ENCODE peak calls at places on chromosome 20, in six cellular contexts. G is upper lobe of right lung, X is foreskin keratinocyte, F is neural progenitor cell, W is fibroblast of lung, B is psoas muscle. N is an unnamed sample.

GRCh38 chr20:50678213-50678898 is 13.0 kb downstream of the RIPOR3 start:
- DNase-seq in G (no peak), X (no peak), F (no peak), W (peak), B (no peak), N (peak)

GRCh38 chr20:58361549-58361948 is 27.5 kb upstream of the VAPB start:
- DNase-seq in G (no peak), X (no peak), F (no peak), W (peak), B (no peak), N (no peak)

GRCh38 chr20:12433724-12434123 is 516.0 kb downstream of the BTBD3 start:
- DNase-seq in G (no peak), X (no peak), F (no peak), W (no peak), B (no peak), N (no peak)

GRCh38 chr20:17902531-17903083 is 66.0 kb downstream of the SNX5 start:
- DNase-seq in G (no peak), X (no peak), F (no peak), W (no peak), B (no peak), N (no peak)

GRCh38 chr20:19257865-19258264 is 45.4 kb downstream of the SLC24A3 start:
- DNase-seq in G (no peak), X (no peak), F (no peak), W (no peak), B (no peak), N (no peak)

GRCh38 chr20:47502801-47503239 is 1.1 kb downstream of the NCOA3 start:
- DNase-seq in G (no peak), X (no peak), F (peak), W (peak), B (no peak), N (peak)

GRCh38 chr20:10080554-10080953 is 45.8 kb downstream of the ANKEF1 start:
- DNase-seq in G (no peak), X (no peak), F (no peak), W (no peak), B (no peak), N (no peak)

GRCh38 chr20:48012401-48012974 is 227.2 kb upstream of the SULF2 start:
- DNase-seq in G (no peak), X (peak), F (no peak), W (peak), B (no peak), N (peak)

GRCh38 chr20:41643504-41643938 is 25.3 kb upstream of the CHD6 start:
- DNase-seq in G (peak), X (peak), F (peak), W (peak), B (no peak), N (peak)

GRCh38 chr20:37385659-37386504 is 39.9 kb downstream of the SRC start:
- DNase-seq in G (peak), X (no peak), F (no peak), W (no peak), B (peak), N (no peak)

GRCh38 chr20:36093025-36093803 is 61.3 kb upstream of the EPB41L1 start:
- DNase-seq in G (peak), X (no peak), F (peak), W (peak), B (peak), N (no peak)

GRCh38 chr20:59790388-59790787 is 143.0 kb downstream of the SYCP2 start:
- DNase-seq in G (no peak), X (no peak), F (no peak), W (peak), B (no peak), N (no peak)

DNA sequence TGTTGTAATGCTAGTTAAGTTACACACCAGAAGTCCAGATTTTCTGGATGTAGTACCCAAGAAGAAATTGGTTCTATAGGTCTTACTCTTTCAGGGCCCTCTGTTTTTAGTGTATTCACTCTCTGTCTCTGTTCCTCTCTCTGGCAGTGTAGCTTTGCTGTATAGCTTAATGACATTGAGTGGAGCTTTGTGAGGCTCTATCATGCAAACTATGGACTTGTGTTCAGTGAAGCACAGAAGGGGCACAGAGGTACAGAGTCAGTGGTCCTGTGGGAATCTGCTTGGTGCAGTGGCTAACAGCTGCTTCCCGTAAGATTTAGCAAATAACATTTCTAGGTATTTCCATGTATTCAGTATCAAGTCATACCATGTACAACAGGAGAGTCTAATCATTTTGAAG is 26.1 kb downstream of the NKX2-4 start:
- DNase-seq in G (no peak), X (no peak), F (no peak), W (no peak), B (no peak), N (no peak)
- H3K27ac ChIP-seq in G (no peak), X (no peak), F (no peak), W (no peak), B (no peak), N (no peak)

DNA sequence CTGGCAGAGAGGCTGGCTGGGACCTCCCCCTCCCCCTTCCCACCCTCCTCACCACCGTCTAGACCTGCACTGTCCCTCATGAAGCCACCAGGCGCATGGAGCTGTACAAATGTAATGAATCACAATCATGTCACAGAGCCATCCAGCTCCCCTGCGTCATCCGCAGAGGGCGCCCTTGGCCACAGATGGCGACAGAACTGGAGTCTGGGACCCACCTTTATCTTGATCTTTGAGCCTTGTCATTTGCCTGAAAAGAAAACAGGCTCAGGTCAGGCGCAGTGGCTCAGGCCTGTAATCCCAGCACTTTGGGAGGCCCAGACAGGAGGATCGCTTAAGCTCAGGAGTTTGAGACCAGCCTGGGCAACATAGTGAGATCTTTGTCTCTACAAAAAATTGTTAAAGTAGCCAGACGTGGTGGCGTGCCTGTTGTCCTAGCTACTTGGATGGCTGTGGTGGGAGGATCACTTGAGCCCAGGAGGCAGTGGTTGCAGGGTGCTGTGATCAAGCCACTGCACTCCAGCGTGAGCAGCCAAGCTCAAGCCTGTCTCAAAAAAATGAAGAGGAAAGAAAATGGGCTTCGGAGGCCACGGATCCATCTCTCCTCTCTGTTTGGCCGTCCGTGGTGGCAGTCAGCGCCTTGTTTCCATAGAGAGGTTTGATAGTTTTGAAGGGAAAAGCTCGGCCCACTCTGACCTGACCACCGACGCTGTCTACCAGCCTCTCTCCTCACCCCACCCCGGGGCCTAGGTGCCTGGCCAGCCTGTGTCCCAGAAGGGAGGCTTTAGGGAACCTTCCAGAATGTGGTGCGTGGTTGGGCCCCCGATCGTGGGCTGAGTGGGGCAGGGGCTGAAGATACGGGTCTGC is 6.2 kb downstream of the COL9A3 start:
- DNase-seq in G (no peak), X (no peak), F (peak), W (no peak), B (no peak), N (peak)
- TF ChIP-seq CTCF in G (no peak), X (peak), F (peak), W (peak), B (no peak), N (peak)

GRCh38 chr20:1388706-1389483 is 4.0 kb downstream of the FKBP1A start:
- DNase-seq in G (no peak), X (no peak), F (no peak), W (no peak), B (no peak), N (no peak)
- H3K27ac ChIP-seq in G (peak), X (no peak), F (no peak), W (no peak), B (no peak), N (peak)

GRCh38 chr20:21125072-21125848 is 622 bp upstream of the KIZ start:
- DNase-seq in G (no peak), X (no peak), F (peak), W (peak), B (peak), N (no peak)
- TF ChIP-seq CTCF in G (peak), X (no peak), F (peak), W (no peak), B (peak), N (no peak)

DNA sequence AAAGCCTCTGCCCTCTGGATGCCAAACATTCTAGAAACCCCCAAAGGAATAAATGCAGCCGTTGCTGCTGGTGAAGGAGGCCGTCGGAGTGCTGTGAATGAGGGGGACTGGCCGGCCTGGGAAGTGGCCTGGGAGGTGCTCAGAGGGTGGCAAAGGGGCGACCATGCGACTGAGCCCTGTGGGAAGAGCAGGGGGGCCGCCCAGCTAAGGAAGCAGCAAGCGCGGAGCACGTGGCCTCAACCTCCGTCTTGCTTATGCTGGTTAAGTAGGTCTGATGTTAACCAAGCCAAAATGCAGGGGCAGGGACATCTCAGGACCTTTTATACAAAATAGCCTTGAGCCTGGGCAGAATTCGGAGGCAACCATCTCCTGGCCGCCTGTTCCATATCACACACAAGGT is 381.5 kb downstream of the TAF4 start:
- DNase-seq in G (no peak), X (no peak), F (no peak), W (no peak), B (no peak), N (no peak)
- H3K27ac ChIP-seq in G (no peak), X (peak), F (no peak), W (no peak), B (no peak), N (peak)

N was measured in RWPE1.